ENCODE peak calls at places on chromosomes 13 and 19, in nine cellular contexts. One of them, this sample, is unnamed.

GRCh38 chr19:13861392-13861713 is 15.6 kb upstream of the NANOS3 start:
- DNase-seq in psoas muscle: no peak
- DNase-seq in A549: no peak
- DNase-seq in breast epithelium: no peak
- DNase-seq in endodermal cell: no peak
- DNase-seq in GM23338: no peak
- DNase-seq in neural progenitor cell: no peak
- DNase-seq in brain microvascular endothelial cell: no peak
- DNase-seq in transverse colon: no peak
- DNase-seq in this sample: no peak

GRCh38 chr19:5963855-5964254 is 14.1 kb downstream of the RANBP3 start:
- DNase-seq in psoas muscle: no peak
- DNase-seq in A549: no peak
- DNase-seq in breast epithelium: no peak
- DNase-seq in endodermal cell: no peak
- DNase-seq in GM23338: no peak
- DNase-seq in neural progenitor cell: no peak
- DNase-seq in brain microvascular endothelial cell: no peak
- DNase-seq in transverse colon: no peak
- DNase-seq in this sample: no peak

GRCh38 chr13:110771194-110771593 is 57.7 kb downstream of the ING1 start:
- DNase-seq in psoas muscle: no peak
- DNase-seq in A549: no peak
- DNase-seq in breast epithelium: no peak
- DNase-seq in endodermal cell: no peak
- DNase-seq in GM23338: no peak
- DNase-seq in neural progenitor cell: no peak
- DNase-seq in brain microvascular endothelial cell: peak; percentile 29
- DNase-seq in transverse colon: no peak
- DNase-seq in this sample: no peak

GRCh38 chr13:46315491-46316075 is 71.5 kb downstream of the RUBCNL start:
- DNase-seq in psoas muscle: no peak
- DNase-seq in A549: no peak
- DNase-seq in breast epithelium: no peak
- DNase-seq in endodermal cell: no peak
- DNase-seq in GM23338: no peak
- DNase-seq in neural progenitor cell: no peak
- DNase-seq in brain microvascular endothelial cell: no peak
- DNase-seq in transverse colon: no peak
- DNase-seq in this sample: no peak

GRCh38 chr13:47334173-47334572 is 437.3 kb upstream of the HTR2A start:
- DNase-seq in psoas muscle: peak; percentile 27
- DNase-seq in A549: no peak
- DNase-seq in breast epithelium: no peak
- DNase-seq in endodermal cell: no peak
- DNase-seq in GM23338: no peak
- DNase-seq in neural progenitor cell: no peak
- DNase-seq in brain microvascular endothelial cell: peak; percentile 74
- DNase-seq in transverse colon: no peak
- DNase-seq in this sample: no peak

GRCh38 chr13:21670006-21670882 is 629 bp upstream of the FGF9 start:
- DNase-seq in psoas muscle: peak; percentile 61
- DNase-seq in A549: peak; percentile 21
- DNase-seq in breast epithelium: no peak
- DNase-seq in endodermal cell: peak; percentile 83
- DNase-seq in GM23338: peak; percentile 76
- DNase-seq in neural progenitor cell: peak; percentile 87
- DNase-seq in brain microvascular endothelial cell: peak; percentile 13
- DNase-seq in transverse colon: peak; percentile 66
- DNase-seq in this sample: peak; percentile 62

GRCh38 chr19:19597809-19598306 is 20.6 kb downstream of the PBX4 start:
- DNase-seq in psoas muscle: no peak
- DNase-seq in A549: no peak
- DNase-seq in breast epithelium: no peak
- DNase-seq in endodermal cell: no peak
- DNase-seq in GM23338: no peak
- DNase-seq in neural progenitor cell: no peak
- DNase-seq in brain microvascular endothelial cell: no peak
- DNase-seq in transverse colon: no peak
- DNase-seq in this sample: no peak

GRCh38 chr13:93413972-93414717 is 187.5 kb downstream of the GPC6 start:
- DNase-seq in psoas muscle: no peak
- DNase-seq in A549: no peak
- DNase-seq in breast epithelium: no peak
- DNase-seq in endodermal cell: no peak
- DNase-seq in GM23338: peak; percentile 58
- DNase-seq in neural progenitor cell: no peak
- DNase-seq in brain microvascular endothelial cell: peak; percentile 8
- DNase-seq in transverse colon: no peak
- DNase-seq in this sample: no peak

GRCh38 chr19:5949792-5950305 is 28.1 kb downstream of the RANBP3 start:
- DNase-seq in psoas muscle: no peak
- DNase-seq in A549: no peak
- DNase-seq in breast epithelium: no peak
- DNase-seq in endodermal cell: no peak
- DNase-seq in GM23338: no peak
- DNase-seq in neural progenitor cell: no peak
- DNase-seq in brain microvascular endothelial cell: no peak
- DNase-seq in transverse colon: no peak
- DNase-seq in this sample: peak; percentile 86

GRCh38 chr19:44909775-44910174 is 4.2 kb downstream of the APOE start:
- DNase-seq in psoas muscle: no peak
- DNase-seq in A549: no peak
- DNase-seq in breast epithelium: no peak
- DNase-seq in endodermal cell: no peak
- DNase-seq in GM23338: no peak
- DNase-seq in neural progenitor cell: no peak
- DNase-seq in brain microvascular endothelial cell: no peak
- DNase-seq in transverse colon: no peak
- DNase-seq in this sample: no peak

GRCh38 chr13:99655351-99656091 is 154.2 kb downstream of the TM9SF2 start:
- DNase-seq in psoas muscle: no peak
- DNase-seq in A549: peak; percentile 87
- DNase-seq in breast epithelium: no peak
- DNase-seq in endodermal cell: no peak
- DNase-seq in GM23338: no peak
- DNase-seq in neural progenitor cell: peak; percentile 45
- DNase-seq in brain microvascular endothelial cell: peak; percentile 78
- DNase-seq in transverse colon: no peak
- DNase-seq in this sample: no peak

GRCh38 chr13:32407854-32408253 is 20.1 kb downstream of the N4BP2L1 start:
- DNase-seq in psoas muscle: no peak
- DNase-seq in A549: no peak
- DNase-seq in breast epithelium: no peak
- DNase-seq in endodermal cell: no peak
- DNase-seq in GM23338: no peak
- DNase-seq in neural progenitor cell: no peak
- DNase-seq in brain microvascular endothelial cell: no peak
- DNase-seq in transverse colon: no peak
- DNase-seq in this sample: no peak

GRCh38 chr13:52405767-52406494 is at the start of gene THSD1:
- DNase-seq in psoas muscle: peak; percentile 75
- DNase-seq in A549: peak; percentile 40
- DNase-seq in breast epithelium: peak; percentile 39
- DNase-seq in endodermal cell: peak; percentile 78
- DNase-seq in GM23338: peak; percentile 71
- DNase-seq in neural progenitor cell: peak; percentile 62
- DNase-seq in brain microvascular endothelial cell: no peak
- DNase-seq in transverse colon: peak; percentile 24
- DNase-seq in this sample: peak; percentile 69

GRCh38 chr13:33274264-33274663 is 11.3 kb downstream of the STARD13 start:
- DNase-seq in psoas muscle: no peak
- DNase-seq in A549: no peak
- DNase-seq in breast epithelium: no peak
- DNase-seq in endodermal cell: no peak
- DNase-seq in GM23338: no peak
- DNase-seq in neural progenitor cell: no peak
- DNase-seq in brain microvascular endothelial cell: no peak
- DNase-seq in transverse colon: no peak
- DNase-seq in this sample: no peak

DNA sequence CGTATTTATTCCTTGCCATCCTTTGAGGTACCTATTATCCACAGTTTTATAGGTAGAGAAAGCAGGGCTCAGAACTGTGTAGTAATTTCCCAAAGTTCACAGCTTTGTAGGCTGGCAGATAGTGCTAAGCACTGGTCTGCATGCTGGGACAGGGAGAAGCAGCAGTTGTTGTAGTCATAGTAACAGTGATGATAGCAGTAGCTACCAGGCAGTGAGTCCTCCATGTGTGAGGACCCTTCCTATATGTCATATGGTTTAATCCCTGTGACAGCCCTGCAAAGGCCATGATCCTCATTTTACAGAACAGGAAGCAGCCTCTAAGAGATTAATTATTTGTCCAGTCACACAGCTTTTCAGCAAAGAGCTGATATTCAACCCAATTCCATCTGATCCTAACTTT is 21.0 kb downstream of the SERP2 start:
- DNase-seq in psoas muscle: no peak
- DNase-seq in A549: no peak
- DNase-seq in breast epithelium: no peak
- DNase-seq in endodermal cell: no peak
- DNase-seq in GM23338: no peak
- DNase-seq in neural progenitor cell: no peak
- DNase-seq in brain microvascular endothelial cell: no peak
- DNase-seq in transverse colon: no peak
- DNase-seq in this sample: no peak
- H3K27ac ChIP-seq in psoas muscle: no peak overlapping the region
- H3K27ac ChIP-seq in A549: no peak overlapping the region
- H3K27ac ChIP-seq in breast epithelium: no peak overlapping the region
- H3K27ac ChIP-seq in endodermal cell: no peak overlapping the region
- H3K27ac ChIP-seq in GM23338: no peak overlapping the region
- H3K27ac ChIP-seq in neural progenitor cell: no peak overlapping the region
- H3K27ac ChIP-seq in brain microvascular endothelial cell: no peak overlapping the region
- H3K27ac ChIP-seq in transverse colon: no peak overlapping the region
- H3K27ac ChIP-seq in this sample: no peak overlapping the region

GRCh38 chr19:32456406-32456805 is 50.8 kb downstream of the DPY19L3 start:
- DNase-seq in psoas muscle: no peak
- DNase-seq in A549: no peak
- DNase-seq in breast epithelium: no peak
- DNase-seq in endodermal cell: no peak
- DNase-seq in GM23338: no peak
- DNase-seq in neural progenitor cell: no peak
- DNase-seq in brain microvascular endothelial cell: no peak
- DNase-seq in transverse colon: no peak
- DNase-seq in this sample: no peak
- TF ChIP-seq CTCF in psoas muscle: no peak
- TF ChIP-seq CTCF in A549: no peak
- TF ChIP-seq CTCF in breast epithelium: no peak
- TF ChIP-seq CTCF in endodermal cell: no peak
- TF ChIP-seq CTCF in GM23338: no peak
- TF ChIP-seq CTCF in neural progenitor cell: no peak
- TF ChIP-seq CTCF in brain microvascular endothelial cell: no peak
- TF ChIP-seq CTCF in transverse colon: no peak
- TF ChIP-seq CTCF in this sample: no peak

DNA sequence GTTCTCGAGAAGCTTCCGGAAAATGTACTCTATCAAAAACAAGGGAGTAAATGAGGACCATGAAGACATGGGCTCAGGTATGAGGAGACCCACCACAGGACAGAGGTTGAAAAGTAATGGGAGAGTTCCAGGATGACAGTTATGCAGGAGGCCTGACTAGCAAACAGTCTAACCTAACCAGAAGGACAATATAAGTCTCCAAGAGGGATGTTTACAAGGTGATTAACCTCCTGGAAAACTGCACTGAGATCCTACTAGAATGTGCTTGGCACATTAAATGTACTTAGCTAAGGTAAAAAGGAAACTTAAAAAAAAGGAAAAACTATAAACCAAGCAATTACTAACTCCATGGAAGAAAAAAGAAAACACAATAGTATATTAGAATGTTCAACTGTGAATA is 258.3 kb downstream of the KLF5 start:
- DNase-seq in psoas muscle: no peak
- DNase-seq in A549: no peak
- DNase-seq in breast epithelium: no peak
- DNase-seq in endodermal cell: no peak
- DNase-seq in GM23338: no peak
- DNase-seq in neural progenitor cell: no peak
- DNase-seq in brain microvascular endothelial cell: no peak
- DNase-seq in transverse colon: no peak
- DNase-seq in this sample: no peak
- H3K27ac ChIP-seq in psoas muscle: no peak overlapping the region
- H3K27ac ChIP-seq in A549: no peak overlapping the region
- H3K27ac ChIP-seq in breast epithelium: no peak overlapping the region
- H3K27ac ChIP-seq in endodermal cell: no peak overlapping the region
- H3K27ac ChIP-seq in GM23338: no peak overlapping the region
- H3K27ac ChIP-seq in neural progenitor cell: no peak overlapping the region
- H3K27ac ChIP-seq in brain microvascular endothelial cell: no peak overlapping the region
- H3K27ac ChIP-seq in transverse colon: no peak overlapping the region
- H3K27ac ChIP-seq in this sample: no peak overlapping the region

DNA sequence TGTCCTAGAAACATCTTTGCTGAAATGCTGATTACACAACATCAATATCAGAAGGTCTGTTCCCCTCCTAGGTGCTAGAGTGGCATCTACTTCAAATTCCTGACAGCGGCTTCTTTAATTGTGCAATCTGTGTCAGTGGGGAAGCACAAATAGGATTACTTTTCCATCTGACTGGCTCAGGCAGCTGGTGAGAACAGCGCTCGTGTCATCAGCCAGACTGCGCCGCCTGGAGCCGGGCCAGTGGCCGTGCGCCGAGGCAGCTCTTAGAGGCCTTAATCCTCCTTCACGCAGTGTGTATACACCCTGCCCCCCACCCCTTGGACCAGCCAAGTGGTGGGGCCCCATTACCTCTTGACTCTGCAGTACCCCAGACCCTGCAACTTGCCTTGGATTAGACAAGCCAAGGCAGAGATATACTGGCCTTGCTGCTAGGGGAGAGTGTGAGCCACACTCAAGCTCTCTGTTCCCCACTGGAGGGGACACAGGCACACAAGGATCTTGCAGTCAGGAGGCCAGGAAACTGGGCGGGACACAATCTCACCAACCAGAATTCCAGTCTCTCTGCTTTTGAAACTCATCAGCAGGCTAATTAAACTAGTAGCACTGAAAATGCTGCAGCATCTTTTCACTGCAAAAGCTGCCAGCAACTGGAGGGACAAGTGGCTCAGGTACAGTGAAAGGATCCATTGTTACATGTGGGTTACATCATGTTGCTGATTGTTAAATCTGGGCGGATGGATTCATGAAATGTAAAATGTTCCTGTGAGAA is 48.9 kb upstream of the EPHX3 start:
- DNase-seq in psoas muscle: peak; percentile 91
- DNase-seq in A549: no peak
- DNase-seq in breast epithelium: peak; percentile 69
- DNase-seq in endodermal cell: no peak
- DNase-seq in GM23338: no peak
- DNase-seq in neural progenitor cell: peak; percentile 96
- DNase-seq in brain microvascular endothelial cell: peak; percentile 69
- DNase-seq in transverse colon: peak; percentile 69
- DNase-seq in this sample: peak; percentile 80
- TF ChIP-seq CTCF in psoas muscle: no peak
- TF ChIP-seq CTCF in A549: no peak
- TF ChIP-seq CTCF in breast epithelium: no peak
- TF ChIP-seq CTCF in endodermal cell: no peak
- TF ChIP-seq CTCF in GM23338: no peak
- TF ChIP-seq CTCF in neural progenitor cell: peak; percentile 43
- TF ChIP-seq CTCF in brain microvascular endothelial cell: peak; percentile 56
- TF ChIP-seq CTCF in transverse colon: no peak
- TF ChIP-seq CTCF in this sample: peak; percentile 34

This sample was measured in lower lobe of right lung.